ENCODE peak calls at places on chromosomes 5 and 9, in nine cellular contexts. L is lower lobe of right lung; A is CD8-positive, alpha-beta T cell; T is pancreas; I is DND-41; W is right atrium auricular region; U is H1; S is left ventricle myocardium inferior; O is endothelial cell of umbilical vein. V is an unnamed sample.

GRCh38 chr5:139768802-139769465 is 26.7 kb upstream of the PSD2 start:
- DNase-seq in L (no peak), A (no peak), T (no peak), I (no peak), W (no peak), U (no peak), S (no peak), O (peak; percentile 39), V (no peak)

GRCh38 chr9:7234144-7234543 is 476.4 kb downstream of the KDM4C start:
- DNase-seq in L (no peak), A (no peak), T (no peak), I (peak; percentile 10), W (no peak), U (peak; percentile 57), S (no peak), O (peak; percentile 43), V (no peak)

GRCh38 chr5:66560371-66560770 is 35.8 kb upstream of the MAST4 start:
- DNase-seq in L (no peak), A (no peak), T (no peak), I (no peak), W (no peak), U (no peak), S (no peak), O (no peak), V (no peak)

GRCh38 chr9:16361118-16361517 is 509.4 kb downstream of the BNC2 start:
- DNase-seq in L (no peak), A (no peak), T (no peak), I (no peak), W (no peak), U (no peak), S (no peak), O (no peak), V (no peak)

GRCh38 chr5:175861337-175862130 is 9.8 kb upstream of the CPLX2 start:
- DNase-seq in L (no peak), A (no peak), T (no peak), I (no peak), W (no peak), U (no peak), S (no peak), O (no peak), V (no peak)

GRCh38 chr5:59722875-59723274 is 170.7 kb downstream of the PDE4D start:
- DNase-seq in L (no peak), A (no peak), T (no peak), I (no peak), W (no peak), U (no peak), S (no peak), O (peak; percentile 57), V (no peak)

GRCh38 chr5:69415584-69415958 is 655 bp downstream of the MARVELD2 start:
- DNase-seq in L (no peak), A (no peak), T (peak; percentile 37), I (no peak), W (no peak), U (no peak), S (no peak), O (peak; percentile 8), V (peak; percentile 67)

GRCh38 chr5:121667292-121667691 is 184.4 kb upstream of the FTMT start:
- DNase-seq in L (no peak), A (no peak), T (no peak), I (no peak), W (no peak), U (no peak), S (no peak), O (no peak), V (no peak)

GRCh38 chr9:99855467-99856176 is 33.9 kb downstream of the NR4A3 start:
- DNase-seq in L (no peak), A (no peak), T (no peak), I (no peak), W (no peak), U (no peak), S (no peak), O (no peak), V (no peak)

GRCh38 chr9:99858087-99858486 is 36.4 kb downstream of the NR4A3 start:
- DNase-seq in L (no peak), A (no peak), T (no peak), I (no peak), W (no peak), U (no peak), S (no peak), O (no peak), V (no peak)

GRCh38 chr9:99863955-99864354 is 42.3 kb downstream of the NR4A3 start:
- DNase-seq in L (no peak), A (no peak), T (no peak), I (no peak), W (no peak), U (no peak), S (no peak), O (no peak), V (no peak)

GRCh38 chr9:99860266-99860665 is 38.6 kb downstream of the NR4A3 start:
- DNase-seq in L (no peak), A (no peak), T (no peak), I (no peak), W (no peak), U (no peak), S (no peak), O (no peak), V (no peak)

GRCh38 chr9:99859395-99859980 is 37.8 kb downstream of the NR4A3 start:
- DNase-seq in L (no peak), A (no peak), T (no peak), I (no peak), W (no peak), U (peak; percentile 7), S (no peak), O (no peak), V (no peak)
- TF ChIP-seq CTCF in L (no peak), A (no peak), T (no peak), I (no peak), W (no peak), U (no peak), S (no peak), O (no peak), V (no peak)

GRCh38 chr5:64771736-64772135 is 3.0 kb downstream of the CWC27 start:
- DNase-seq in L (no peak), A (no peak), T (no peak), I (no peak), W (no peak), U (no peak), S (no peak), O (no peak), V (no peak)

GRCh38 chr5:64766934-64767333 is 1.6 kb downstream of the SREK1IP1 start:
- DNase-seq in L (no peak), A (no peak), T (no peak), I (no peak), W (no peak), U (no peak), S (no peak), O (no peak), V (no peak)

GRCh38 chr5:64768358-64769312 is at the start of the genes CWC27 and SREK1IP1:
- DNase-seq in L (peak; percentile 85), A (peak; percentile 73), T (peak; percentile 79), I (peak; percentile 86), W (peak; percentile 86), U (peak; percentile 69), S (peak; percentile 78), O (peak; percentile 92), V (peak; percentile 89)

GRCh38 chr5:64767959-64768357 is 533 bp downstream of the SREK1IP1 start:
- DNase-seq in L (no peak), A (peak; percentile 11), T (no peak), I (peak; percentile 37), W (no peak), U (no peak), S (no peak), O (peak; percentile 61), V (no peak)

DNA sequence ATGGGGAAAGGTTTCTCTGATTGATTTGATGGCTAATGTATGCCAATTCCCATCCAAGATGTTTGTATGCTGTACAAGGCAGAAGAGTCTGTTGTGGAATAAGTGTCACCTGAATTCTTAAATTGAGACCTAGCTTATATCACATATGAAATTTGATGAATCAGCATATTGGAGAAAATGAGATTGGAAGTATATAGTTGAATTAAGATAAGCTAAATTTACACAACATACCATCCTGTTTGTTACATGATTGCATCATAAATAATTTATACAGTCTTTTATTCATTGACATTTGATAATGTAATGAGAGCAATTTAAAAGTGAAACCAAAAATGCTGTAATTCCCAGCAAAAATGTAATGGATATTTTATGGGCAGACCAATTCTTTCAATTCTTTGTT is 1.1 kb downstream of the CWC27 start:
- DNase-seq in L (no peak), A (no peak), T (no peak), I (no peak), W (no peak), U (no peak), S (no peak), O (no peak), V (no peak)
- H3K4me1 ChIP-seq in L (peaks cover 45% of the 10 kb centered on the region), A (peaks cover 39% of the 10 kb centered on the region), T (peaks cover 19% of the 10 kb centered on the region), I (peaks cover 51% of the 10 kb centered on the region), W (no peaks in the 10 kb centered on the region), U (no peaks in the 10 kb centered on the region), S (peaks cover 64% of the 10 kb centered on the region), O (peaks cover 18% of the 10 kb centered on the region), V (peaks cover 35% of the 10 kb centered on the region)

GRCh38 chr5:141805874-141806273 is 72.3 kb downstream of the PCDH1 start:
- DNase-seq in L (no peak), A (no peak), T (no peak), I (no peak), W (peak; percentile 65), U (no peak), S (peak; percentile 54), O (peak; percentile 86), V (no peak)

GRCh38 chr5:141795421-141795820 is 82.8 kb downstream of the PCDH1 start:
- DNase-seq in L (no peak), A (no peak), T (no peak), I (no peak), W (no peak), U (no peak), S (no peak), O (no peak), V (no peak)

GRCh38 chr5:141806626-141807025 is 71.6 kb downstream of the PCDH1 start:
- DNase-seq in L (no peak), A (no peak), T (no peak), I (no peak), W (no peak), U (no peak), S (no peak), O (no peak), V (no peak)

GRCh38 chr5:141799507-141800167 is 78.6 kb downstream of the PCDH1 start:
- DNase-seq in L (no peak), A (no peak), T (no peak), I (no peak), W (no peak), U (no peak), S (no peak), O (no peak), V (no peak)

GRCh38 chr5:141800629-141801028 is 77.6 kb downstream of the PCDH1 start:
- DNase-seq in L (no peak), A (no peak), T (no peak), I (no peak), W (no peak), U (no peak), S (no peak), O (no peak), V (no peak)
- H3K27me3 ChIP-seq in L (peaks cover 10% of the 10 kb centered on the region), A (no peaks in the 10 kb centered on the region), T (no peaks in the 10 kb centered on the region), I (peaks cover 23% of the 10 kb centered on the region), W (no peaks in the 10 kb centered on the region), U (no peaks in the 10 kb centered on the region), S (peaks cover 37% of the 10 kb centered on the region), O (peaks cover 5% of the 10 kb centered on the region), V (no peaks in the 10 kb centered on the region)

GRCh38 chr5:56861893-56862485 is 46.6 kb downstream of the MAP3K1 start:
- DNase-seq in L (no peak), A (no peak), T (no peak), I (no peak), W (no peak), U (no peak), S (no peak), O (no peak), V (no peak)

GRCh38 chr5:56858777-56859442 is 43.6 kb downstream of the MAP3K1 start:
- DNase-seq in L (no peak), A (no peak), T (no peak), I (no peak), W (no peak), U (no peak), S (no peak), O (no peak), V (no peak)

GRCh38 chr5:56862909-56863308 is 46.5 kb upstream of the SETD9 start:
- DNase-seq in L (no peak), A (no peak), T (no peak), I (no peak), W (no peak), U (no peak), S (no peak), O (no peak), V (no peak)
- TF ChIP-seq CTCF in L (no peak), A (no peak), T (no peak), I (no peak), W (no peak), U (no peak), S (no peak), O (no peak), V (no peak)